ENCODE peak calls at places on chromosomes 5 and 9, in seven cellular contexts. Z is adrenal gland; B is AG04450; H is activated naive CD4-positive, alpha-beta T cell treated with anti-CD3 and anti-CD28 coated beads for 36 hours; F is fibroblast of lung; N is sigmoid colon; D is HS-5. Q is an unnamed sample.

GRCh38 chr5:120682851-120683250 is 218.8 kb downstream of the PRR16 start:
- DNase-seq in D (peak), Z (no peak), B (no peak), H (no peak), F (peak), N (no peak), Q (no peak)

GRCh38 chr5:151023651-151024050 is 3.3 kb downstream of the GPX3 start:
- DNase-seq in N (peak), D (no peak), B (no peak), H (no peak), F (peak), Z (peak), Q (no peak)

GRCh38 chr5:7015586-7016256 is 302.5 kb downstream of the TENT4A start:
- DNase-seq in H (no peak), Z (no peak), F (no peak), D (no peak), B (no peak), N (no peak), Q (no peak)

GRCh38 chr5:76457685-76458491 is 54.8 kb downstream of the IQGAP2 start:
- DNase-seq in H (no peak), N (no peak), F (no peak), Z (no peak), B (no peak), D (no peak), Q (no peak)

GRCh38 chr9:81191222-81191621 is 498.1 kb downstream of the TLE1 start:
- DNase-seq in D (no peak), B (no peak), F (no peak), H (no peak), N (no peak), Z (no peak), Q (no peak)

GRCh38 chr5:159097461-159098284 is 2.0 kb downstream of the EBF1 start:
- DNase-seq in Z (no peak), B (no peak), D (no peak), F (peak), N (no peak), H (peak), Q (peak)

GRCh38 chr5:81835813-81836458 is 85.0 kb upstream of the SSBP2 start:
- DNase-seq in H (no peak), N (no peak), D (no peak), B (no peak), Z (no peak), F (no peak), Q (no peak)

GRCh38 chr5:167743685-167744084 is 547.8 kb upstream of the WWC1 start:
- DNase-seq in D (peak), Z (no peak), H (no peak), B (peak), N (no peak), F (peak), Q (no peak)

GRCh38 chr5:72280655-72281069 is 39.4 kb downstream of the MRPS27 start:
- DNase-seq in N (no peak), Z (peak), D (no peak), B (no peak), H (no peak), F (peak), Q (no peak)

GRCh38 chr9:116891438-116891837 is 204.3 kb downstream of the TRIM32 start:
- DNase-seq in H (no peak), D (no peak), F (no peak), B (no peak), Z (no peak), N (no peak), Q (no peak)

GRCh38 chr9:84939766-84940165 is 270.2 kb downstream of the NTRK2 start:
- DNase-seq in D (no peak), B (no peak), H (no peak), N (no peak), F (no peak), Z (no peak), Q (no peak)

GRCh38 chr9:93575706-93576295 is 583 bp upstream of the PHF2 start:
- DNase-seq in N (no peak), F (peak), D (no peak), B (no peak), Z (peak), H (peak), Q (no peak)

GRCh38 chr5:113204525-113205161 is 228.0 kb downstream of the DCP2 start:
- DNase-seq in N (peak), H (no peak), Z (peak), B (no peak), F (peak), D (no peak), Q (no peak)

GRCh38 chr9:111038336-111039202 is at the start of gene LPAR1:
- DNase-seq in D (no peak), H (no peak), N (peak), F (peak), B (peak), Z (peak), Q (peak)

GRCh38 chr5:177557041-177557647 is 2.8 kb upstream of the FAM193B start:
- DNase-seq in F (peak), Z (no peak), D (no peak), B (no peak), H (no peak), N (no peak), Q (no peak)

GRCh38 chr5:93018461-93018860 is 562.6 kb downstream of the NR2F1-AS1 start:
- DNase-seq in H (no peak), F (no peak), D (peak), N (no peak), Z (no peak), B (no peak), Q (no peak)

GRCh38 chr5:14190194-14191164 is 47.3 kb downstream of the TRIO start:
- DNase-seq in D (peak), N (no peak), B (peak), H (no peak), Z (peak), F (peak), Q (no peak)

GRCh38 chr9:113649054-113649453 is 185.5 kb downstream of the RGS3 start:
- DNase-seq in B (no peak), F (peak), Z (peak), N (peak), D (no peak), H (no peak), Q (peak)

GRCh38 chr9:124353811-124354274 is 61.4 kb downstream of the PSMB7 start:
- DNase-seq in N (peak), D (no peak), F (peak), H (no peak), B (peak), Z (no peak), Q (peak)

GRCh38 chr5:148809781-148810524 is 16.5 kb upstream of the ADRB2 start:
- DNase-seq in Z (no peak), F (peak), D (no peak), H (no peak), B (no peak), N (no peak), Q (no peak)

GRCh38 chr9:73841018-73841417 is 656.1 kb upstream of the RORB start:
- DNase-seq in H (no peak), B (no peak), Z (no peak), D (no peak), N (no peak), F (no peak), Q (no peak)

GRCh38 chr9:136011703-136012496 is 50.7 kb upstream of the UBAC1 start:
- DNase-seq in H (no peak), N (peak), B (no peak), F (peak), Z (peak), D (no peak), Q (peak)

GRCh38 chr5:132485641-132486317 is 4.8 kb downstream of the IRF1 start:
- DNase-seq in N (peak), B (no peak), H (peak), F (no peak), D (no peak), Z (no peak), Q (no peak)

GRCh38 chr5:180318456-180319089 is 26.7 kb upstream of the MAPK9 start:
- DNase-seq in B (no peak), Z (no peak), F (no peak), N (no peak), H (no peak), D (no peak), Q (peak)

GRCh38 chr9:106700676-106701075 is 162.3 kb upstream of the ZNF462 start:
- DNase-seq in D (no peak), H (no peak), F (no peak), Z (peak), B (no peak), N (no peak), Q (no peak)

GRCh38 chr9:124259273-124260078 is 1.7 kb downstream of the NEK6 start:
- DNase-seq in B (no peak), D (peak), F (peak), Z (peak), N (peak), H (no peak), Q (peak)

GRCh38 chr5:141508808-141509611 is 20.1 kb downstream of the PCDHGC5 start:
- DNase-seq in N (peak), F (peak), D (peak), B (peak), H (no peak), Z (peak), Q (peak)

GRCh38 chr9:131885144-131885609 is 145.3 kb upstream of the RAPGEF1 start:
- DNase-seq in Z (no peak), F (no peak), N (no peak), H (no peak), B (no peak), D (no peak), Q (no peak)

GRCh38 chr5:64680289-64680688 is 10.0 kb upstream of the SHISAL2B start:
- DNase-seq in N (no peak), B (no peak), H (no peak), F (no peak), D (no peak), Z (no peak), Q (no peak)

GRCh38 chr5:173645897-173646574 is 29.6 kb upstream of the BOD1 start:
- DNase-seq in B (no peak), D (no peak), Z (no peak), H (no peak), N (no peak), F (no peak), Q (peak)

GRCh38 chr5:179840766-179841165 is 17.9 kb downstream of the MRNIP start:
- DNase-seq in Z (no peak), B (no peak), N (peak), D (no peak), H (no peak), F (no peak), Q (peak)

GRCh38 chr5:91635950-91636349 is 252.8 kb upstream of the ARRDC3 start:
- DNase-seq in Z (no peak), F (no peak), D (no peak), B (no peak), H (no peak), N (no peak), Q (no peak)

GRCh38 chr9:73871636-73872035 is 625.5 kb upstream of the RORB start:
- DNase-seq in N (no peak), B (no peak), H (no peak), D (no peak), Z (no peak), F (no peak), Q (no peak)

Q was measured in kidney.